ENCODE peak calls at places on chromosomes 12 and 14, in six cellular contexts. T is ovary, Q is tibial nerve, O is sigmoid colon, V is transverse colon, M is suprapubic skin. Z is an unnamed sample.

GRCh38 chr12:122052285-122052684 is 26.3 kb upstream of the MLXIP start:
- DNase-seq in T (no peak), Q (no peak), O (no peak), V (no peak), M (no peak), Z (no peak)

GRCh38 chr14:53888535-53889386 is 67.9 kb downstream of the BMP4 start:
- DNase-seq in T (no peak), Q (no peak), O (no peak), V (no peak), M (no peak), Z (no peak)

GRCh38 chr12:15982921-15983320 is 71.8 kb downstream of the DERA start:
- DNase-seq in T (no peak), Q (no peak), O (no peak), V (no peak), M (no peak), Z (no peak)

GRCh38 chr12:104288635-104289258 is 14.8 kb upstream of the EID3 start:
- DNase-seq in T (peak), Q (peak), O (peak), V (peak), M (peak), Z (peak)

GRCh38 chr12:72982351-72982750 is 710.2 kb downstream of the TRHDE start:
- DNase-seq in T (no peak), Q (no peak), O (no peak), V (no peak), M (no peak), Z (no peak)

GRCh38 chr12:53828598-53828997 is 76.8 kb upstream of the CISTR start:
- DNase-seq in T (no peak), Q (no peak), O (no peak), V (no peak), M (no peak), Z (no peak)

GRCh38 chr12:74412607-74413230 is 124.9 kb upstream of the ATXN7L3B start:
- DNase-seq in T (no peak), Q (no peak), O (no peak), V (no peak), M (no peak), Z (peak)

GRCh38 chr14:85594217-85594616 is 64.3 kb downstream of the FLRT2 start:
- DNase-seq in T (no peak), Q (no peak), O (no peak), V (no peak), M (no peak), Z (no peak)

DNA sequence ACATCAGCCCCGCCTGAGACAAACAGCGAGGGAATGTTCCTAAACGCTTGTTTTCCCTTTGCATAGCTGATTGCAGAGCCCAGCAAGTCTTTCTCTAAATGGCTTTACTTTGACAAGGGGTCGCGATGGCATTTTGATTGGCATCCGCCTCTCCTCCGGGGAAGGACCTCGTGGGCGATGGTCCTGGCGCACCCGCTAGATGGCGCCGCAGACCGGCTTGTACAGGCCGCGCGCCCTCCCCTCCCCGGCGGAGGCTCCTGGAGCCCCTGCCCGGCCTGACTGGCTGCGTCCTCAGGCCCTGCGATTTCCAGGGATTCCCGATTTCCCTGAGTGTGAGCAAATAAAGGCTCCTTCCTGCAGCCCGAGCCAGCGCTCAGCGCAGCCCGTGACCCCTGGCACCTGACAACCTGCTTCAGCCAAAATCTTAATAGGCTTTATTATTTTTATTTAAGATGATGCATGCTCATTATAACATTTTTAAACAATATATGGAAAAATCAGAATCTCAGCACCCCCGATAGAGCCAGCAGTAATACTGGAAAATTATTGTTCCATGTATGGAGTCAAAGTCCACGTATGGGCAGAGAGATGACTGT is 468.3 kb downstream of the AACS start:
- DNase-seq in T (no peak), Q (peak), O (no peak), V (peak), M (no peak), Z (peak)
- TF ChIP-seq EP300 in T (no peak), Q (no peak), O (no peak), V (no peak), M (no peak), Z (no peak)

GRCh38 chr12:24780969-24781368 is 167.9 kb downstream of the BCAT1 start:
- DNase-seq in T (no peak), Q (no peak), O (no peak), V (no peak), M (no peak), Z (peak)
- TF ChIP-seq EP300 in T (no peak), Q (no peak), O (no peak), V (no peak), M (no peak), Z (no peak)

GRCh38 chr14:32342854-32343200 is 13.7 kb downstream of the AKAP6 start:
- DNase-seq in T (no peak), Q (no peak), O (no peak), V (no peak), M (no peak), Z (no peak)
- TF ChIP-seq EP300 in T (no peak), Q (no peak), O (no peak), V (no peak), M (no peak), Z (no peak)

DNA sequence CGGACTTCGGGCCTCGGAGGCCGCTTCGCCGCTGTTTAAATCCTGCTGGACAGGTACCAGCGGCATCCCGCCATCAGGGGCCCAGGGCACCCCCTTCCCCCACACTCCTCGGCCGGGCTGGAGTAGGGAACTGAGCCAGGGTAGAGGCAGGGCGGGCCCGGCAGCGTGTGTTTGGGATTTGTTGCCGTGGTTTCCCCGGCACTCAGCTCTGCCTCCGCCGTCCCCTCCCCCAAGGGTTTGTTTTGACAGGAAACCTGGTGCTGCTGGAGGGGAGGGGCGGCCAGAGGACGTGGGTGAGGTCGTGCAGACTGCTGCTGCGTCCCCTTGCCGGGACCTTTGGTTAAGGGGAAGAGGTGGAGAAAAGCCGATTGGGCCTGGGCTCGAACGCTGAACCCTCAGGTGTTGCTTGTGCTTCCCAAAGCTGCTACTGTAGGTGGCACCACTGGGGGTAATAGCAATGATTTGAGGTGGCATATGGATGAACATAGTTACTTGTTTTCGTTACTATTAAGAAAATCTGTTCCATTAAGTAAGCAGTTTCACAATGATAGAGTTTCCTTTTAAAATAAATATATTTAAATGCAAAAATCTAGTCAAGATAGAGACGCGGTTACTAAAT is 778 bp downstream of the TCP11L2 start:
- DNase-seq in T (peak), Q (peak), O (peak), V (peak), M (peak), Z (peak)
- TF ChIP-seq EP300 in T (no peak), Q (peak), O (no peak), V (no peak), M (no peak), Z (no peak)

GRCh38 chr12:12951504-12951903 is 466 bp downstream of the GPRC5D start:
- DNase-seq in T (no peak), Q (no peak), O (no peak), V (no peak), M (no peak), Z (no peak)
- TF ChIP-seq EP300 in T (no peak), Q (no peak), O (no peak), V (no peak), M (no peak), Z (no peak)

GRCh38 chr12:6092784-6093722 is 31.4 kb downstream of the VWF start:
- DNase-seq in T (no peak), Q (no peak), O (peak), V (peak), M (peak), Z (no peak)
- TF ChIP-seq EP300 in T (no peak), Q (no peak), O (no peak), V (no peak), M (no peak), Z (no peak)

DNA sequence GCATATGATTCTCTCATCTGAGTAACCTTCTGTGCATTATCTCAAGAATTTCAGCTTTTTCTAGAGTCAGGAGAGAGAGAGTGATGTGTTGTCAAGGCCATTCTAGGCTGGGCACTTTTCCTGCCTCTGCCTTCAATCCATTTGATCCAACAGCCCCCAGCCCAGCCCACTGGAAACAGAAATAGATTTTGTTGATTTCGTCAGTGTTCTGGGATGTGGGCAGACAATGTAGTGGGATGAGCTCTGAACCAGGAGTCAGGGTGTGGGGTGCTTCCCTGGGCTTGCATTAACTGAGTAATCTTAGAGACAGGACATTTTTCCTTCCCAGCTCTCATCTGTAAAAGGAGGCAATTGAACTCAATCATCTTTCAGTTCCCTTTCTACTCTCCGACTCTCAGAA is 42.5 kb upstream of the RPH3A start:
- DNase-seq in T (no peak), Q (no peak), O (no peak), V (no peak), M (no peak), Z (no peak)
- TF ChIP-seq EP300 in T (no peak), Q (no peak), O (no peak), V (no peak), M (no peak), Z (no peak)

DNA sequence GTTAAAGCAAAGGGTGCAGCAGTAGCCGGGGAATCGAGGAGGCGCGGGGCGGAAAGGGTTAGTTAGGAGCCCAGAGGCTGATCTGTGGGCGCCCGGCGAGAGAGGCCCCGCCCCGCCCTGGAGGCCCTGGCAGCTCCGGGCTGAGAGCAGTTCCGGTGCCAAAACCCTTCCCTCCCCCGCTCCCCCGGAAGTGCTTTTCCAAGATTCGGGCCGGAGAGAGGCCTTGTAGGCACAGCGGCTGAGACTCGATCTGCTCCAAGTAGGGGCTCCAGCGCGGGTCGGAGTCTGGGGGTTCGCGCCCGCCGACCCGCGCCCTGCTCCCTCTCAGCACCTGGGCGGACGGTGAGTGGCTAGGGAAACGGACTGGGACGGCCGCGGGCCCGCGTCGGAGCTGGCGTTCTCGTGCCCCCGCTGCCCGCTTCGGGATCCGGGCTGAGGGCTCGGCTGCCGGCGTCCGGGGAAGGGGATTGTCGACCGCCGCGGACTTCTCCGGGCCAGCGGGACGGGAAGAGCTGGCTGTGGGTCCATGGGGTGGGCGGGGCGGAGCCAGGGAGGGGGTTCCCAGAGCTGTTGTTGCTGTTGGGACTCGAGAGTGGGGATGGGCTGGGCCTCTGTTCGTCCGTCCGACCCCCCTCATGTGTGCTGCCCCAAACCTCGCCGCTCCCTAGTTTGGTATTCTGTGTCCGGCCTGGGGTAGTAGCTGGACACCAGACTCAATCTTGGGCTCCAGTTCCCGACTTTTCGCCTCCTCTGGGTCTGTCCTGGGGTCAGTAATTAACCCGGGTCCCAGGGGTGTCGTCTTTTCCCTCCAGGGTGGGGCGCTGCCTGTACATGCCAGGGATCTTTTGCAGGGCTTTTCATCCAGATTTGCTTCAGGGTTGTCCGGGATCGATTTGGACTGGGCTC is at the start of gene FRS2:
- DNase-seq in T (peak), Q (peak), O (peak), V (peak), M (peak), Z (peak)
- TF ChIP-seq EP300 in T (no peak), Q (peak), O (no peak), V (no peak), M (no peak), Z (peak)

GRCh38 chr12:94795053-94795452 is 144.7 kb upstream of the TMCC3 start:
- DNase-seq in T (no peak), Q (no peak), O (no peak), V (no peak), M (no peak), Z (no peak)

GRCh38 chr12:94795520-94795919 is 145.2 kb upstream of the TMCC3 start:
- DNase-seq in T (peak), Q (no peak), O (no peak), V (no peak), M (no peak), Z (no peak)

GRCh38 chr12:94799136-94799535 is 148.8 kb upstream of the TMCC3 start:
- DNase-seq in T (no peak), Q (no peak), O (no peak), V (no peak), M (no peak), Z (no peak)

GRCh38 chr12:94801736-94802135 is 151.4 kb upstream of the TMCC3 start:
- DNase-seq in T (no peak), Q (no peak), O (no peak), V (no peak), M (no peak), Z (no peak)

GRCh38 chr12:94798107-94798506 is 147.8 kb upstream of the TMCC3 start:
- DNase-seq in T (no peak), Q (no peak), O (no peak), V (no peak), M (no peak), Z (no peak)
- TF ChIP-seq EP300 in T (no peak), Q (no peak), O (no peak), V (no peak), M (no peak), Z (no peak)

DNA sequence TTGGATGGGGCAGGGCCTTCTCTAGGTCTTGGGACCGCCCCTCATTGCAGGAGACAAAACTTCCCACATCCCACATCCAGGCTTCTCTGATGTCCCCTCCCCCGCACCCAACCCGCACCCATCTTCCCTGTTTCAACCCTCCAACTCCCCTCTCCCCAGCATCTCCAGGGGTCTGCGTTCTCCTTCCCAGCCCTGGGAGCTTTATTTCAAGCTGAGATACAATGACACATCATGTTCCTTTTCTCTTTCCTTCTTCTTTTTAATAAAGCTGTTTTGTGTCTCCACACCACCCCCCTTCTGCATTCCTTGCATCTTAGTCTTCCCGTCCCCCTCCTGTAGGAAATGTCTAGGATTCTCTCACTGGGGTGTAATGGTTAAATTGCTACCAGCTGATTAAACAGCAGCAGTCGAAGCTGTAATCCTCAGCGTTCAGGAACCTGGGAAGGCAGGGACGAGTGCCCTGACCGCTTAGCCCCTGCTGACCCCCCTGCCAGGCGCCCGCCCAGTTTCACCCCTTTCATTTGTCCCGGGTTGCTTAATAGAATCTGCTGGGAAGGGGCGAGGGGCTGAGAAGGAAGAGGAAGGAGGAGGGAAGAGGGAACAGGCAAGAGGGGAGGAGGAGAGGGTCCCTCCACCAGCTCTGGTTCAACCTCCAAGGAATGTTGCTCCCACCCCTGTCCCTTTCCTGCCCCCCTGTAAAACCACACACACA is 104.4 kb upstream of the MED13L start:
- DNase-seq in T (no peak), Q (no peak), O (no peak), V (no peak), M (no peak), Z (no peak)
- TF ChIP-seq EP300 in T (no peak), Q (no peak), O (no peak), V (no peak), M (no peak), Z (no peak)